ENCODE peak calls at places on chromosome 13, in eight cellular contexts. One of them, this sample, is unnamed.

GRCh38 chr13:44303681-44304432 is 69.8 kb upstream of the SERP2 start:
- DNase-seq in CD8-positive, alpha-beta T cell: no peak
- DNase-seq in Panc1: no peak
- DNase-seq in cardiac muscle cell: no peak
- DNase-seq in uterus: peak; percentile 89
- DNase-seq in caudate nucleus: no peak
- DNase-seq in tibial artery: peak; percentile 87
- DNase-seq in right atrium auricular region: peak; percentile 79
- DNase-seq in this sample: no peak

GRCh38 chr13:44292545-44292944 is 81.1 kb upstream of the SERP2 start:
- DNase-seq in uterus: no peak
- DNase-seq in right atrium auricular region: no peak
- DNase-seq in caudate nucleus: no peak
- DNase-seq in tibial artery: no peak
- DNase-seq in Panc1: no peak
- DNase-seq in cardiac muscle cell: no peak
- DNase-seq in CD8-positive, alpha-beta T cell: no peak
- DNase-seq in this sample: no peak

GRCh38 chr13:94481966-94482365 is 2.5 kb upstream of the DCT start:
- DNase-seq in Panc1: no peak
- DNase-seq in CD8-positive, alpha-beta T cell: no peak
- DNase-seq in cardiac muscle cell: no peak
- DNase-seq in caudate nucleus: no peak
- DNase-seq in tibial artery: no peak
- DNase-seq in uterus: no peak
- DNase-seq in right atrium auricular region: peak; percentile 64
- DNase-seq in this sample: no peak

GRCh38 chr13:75178436-75178835 is 303.5 kb downstream of the TBC1D4 start:
- DNase-seq in uterus: no peak
- DNase-seq in caudate nucleus: no peak
- DNase-seq in CD8-positive, alpha-beta T cell: no peak
- DNase-seq in cardiac muscle cell: no peak
- DNase-seq in Panc1: no peak
- DNase-seq in right atrium auricular region: no peak
- DNase-seq in tibial artery: no peak
- DNase-seq in this sample: no peak

GRCh38 chr13:24293761-24294160 is 15.6 kb upstream of the C1QTNF9 start:
- DNase-seq in tibial artery: no peak
- DNase-seq in right atrium auricular region: no peak
- DNase-seq in CD8-positive, alpha-beta T cell: no peak
- DNase-seq in Panc1: no peak
- DNase-seq in cardiac muscle cell: no peak
- DNase-seq in caudate nucleus: no peak
- DNase-seq in uterus: no peak
- DNase-seq in this sample: no peak

GRCh38 chr13:29926077-29926476 is 75.7 kb upstream of the UBL3 start:
- DNase-seq in tibial artery: no peak
- DNase-seq in Panc1: no peak
- DNase-seq in right atrium auricular region: no peak
- DNase-seq in CD8-positive, alpha-beta T cell: no peak
- DNase-seq in cardiac muscle cell: no peak
- DNase-seq in uterus: no peak
- DNase-seq in caudate nucleus: no peak
- DNase-seq in this sample: no peak

GRCh38 chr13:55418095-55418494 is 1722.6 kb upstream of the PRR20A start:
- DNase-seq in uterus: no peak
- DNase-seq in caudate nucleus: no peak
- DNase-seq in right atrium auricular region: no peak
- DNase-seq in Panc1: no peak
- DNase-seq in tibial artery: no peak
- DNase-seq in CD8-positive, alpha-beta T cell: no peak
- DNase-seq in cardiac muscle cell: no peak
- DNase-seq in this sample: no peak

GRCh38 chr13:43953370-43953769 is 73.7 kb downstream of the LACC1 start:
- DNase-seq in cardiac muscle cell: no peak
- DNase-seq in right atrium auricular region: no peak
- DNase-seq in caudate nucleus: no peak
- DNase-seq in tibial artery: no peak
- DNase-seq in CD8-positive, alpha-beta T cell: no peak
- DNase-seq in uterus: no peak
- DNase-seq in Panc1: no peak
- DNase-seq in this sample: no peak

DNA sequence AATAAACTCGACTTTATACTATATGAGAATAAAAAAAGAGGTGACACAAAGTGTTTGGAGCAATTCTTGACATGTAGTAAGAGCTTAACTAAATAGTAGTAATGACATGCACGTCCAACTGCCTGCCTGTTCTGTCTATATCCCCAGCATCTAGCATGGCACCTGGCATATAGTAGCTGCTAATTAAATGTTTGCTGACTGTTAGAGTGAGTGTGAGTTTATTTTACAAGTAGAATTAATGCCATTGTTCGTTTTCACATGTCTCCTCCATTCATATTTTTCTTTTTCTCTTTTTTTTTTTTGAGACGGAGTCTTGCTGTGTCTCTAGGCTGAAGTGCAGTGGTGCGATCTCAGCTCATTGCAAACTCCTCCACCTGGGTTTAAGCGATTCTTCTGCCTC is 38.4 kb upstream of the RNF113B start:
- DNase-seq in right atrium auricular region: no peak
- DNase-seq in caudate nucleus: no peak
- DNase-seq in uterus: no peak
- DNase-seq in CD8-positive, alpha-beta T cell: no peak
- DNase-seq in tibial artery: no peak
- DNase-seq in Panc1: no peak
- DNase-seq in cardiac muscle cell: no peak
- DNase-seq in this sample: no peak
- H3K27ac ChIP-seq in right atrium auricular region: no peak overlapping the region
- H3K27ac ChIP-seq in caudate nucleus: no peak overlapping the region
- H3K27ac ChIP-seq in uterus: no peak overlapping the region
- H3K27ac ChIP-seq in CD8-positive, alpha-beta T cell: no peak overlapping the region
- H3K27ac ChIP-seq in tibial artery: no peak overlapping the region
- H3K27ac ChIP-seq in Panc1: no peak overlapping the region
- H3K27ac ChIP-seq in cardiac muscle cell: no peak overlapping the region
- H3K27ac ChIP-seq in this sample: no peak overlapping the region

DNA sequence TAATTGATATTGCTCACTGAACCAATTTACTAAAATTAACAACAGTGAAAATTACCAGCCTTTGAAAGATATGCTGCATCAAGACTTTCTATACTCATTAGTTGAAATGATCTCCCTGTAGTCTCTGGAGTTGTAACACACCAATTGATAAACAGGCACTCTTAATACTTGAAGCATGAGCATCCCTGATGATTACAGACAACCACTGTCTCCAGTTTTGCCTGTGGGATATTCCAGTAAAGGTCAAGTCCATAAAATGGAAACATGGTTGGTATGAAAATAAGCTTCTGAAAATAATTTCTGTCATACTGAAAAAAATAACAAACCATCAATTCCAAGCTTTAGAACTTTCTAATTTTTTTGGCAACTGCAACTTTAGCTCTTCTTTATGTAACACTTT is 405.8 kb downstream of the SPRY2 start:
- DNase-seq in Panc1: no peak
- DNase-seq in uterus: no peak
- DNase-seq in caudate nucleus: no peak
- DNase-seq in cardiac muscle cell: no peak
- DNase-seq in CD8-positive, alpha-beta T cell: no peak
- DNase-seq in tibial artery: no peak
- DNase-seq in right atrium auricular region: no peak
- DNase-seq in this sample: no peak
- H3K27ac ChIP-seq in Panc1: peak overlapping the region; percentile 93
- H3K27ac ChIP-seq in uterus: no peak overlapping the region
- H3K27ac ChIP-seq in caudate nucleus: no peak overlapping the region
- H3K27ac ChIP-seq in cardiac muscle cell: no peak overlapping the region
- H3K27ac ChIP-seq in CD8-positive, alpha-beta T cell: no peak overlapping the region
- H3K27ac ChIP-seq in tibial artery: peak overlapping the region; percentile 66
- H3K27ac ChIP-seq in right atrium auricular region: no peak overlapping the region
- H3K27ac ChIP-seq in this sample: no peak overlapping the region

GRCh38 chr13:21297914-21298831 is 121.7 kb downstream of the MRPL57 start:
- DNase-seq in Panc1: peak; percentile 46
- DNase-seq in cardiac muscle cell: peak; percentile 93
- DNase-seq in CD8-positive, alpha-beta T cell: peak; percentile 84
- DNase-seq in caudate nucleus: peak; percentile 89
- DNase-seq in right atrium auricular region: peak; percentile 82
- DNase-seq in uterus: peak; percentile 84
- DNase-seq in tibial artery: peak; percentile 85
- DNase-seq in this sample: peak; percentile 81

DNA sequence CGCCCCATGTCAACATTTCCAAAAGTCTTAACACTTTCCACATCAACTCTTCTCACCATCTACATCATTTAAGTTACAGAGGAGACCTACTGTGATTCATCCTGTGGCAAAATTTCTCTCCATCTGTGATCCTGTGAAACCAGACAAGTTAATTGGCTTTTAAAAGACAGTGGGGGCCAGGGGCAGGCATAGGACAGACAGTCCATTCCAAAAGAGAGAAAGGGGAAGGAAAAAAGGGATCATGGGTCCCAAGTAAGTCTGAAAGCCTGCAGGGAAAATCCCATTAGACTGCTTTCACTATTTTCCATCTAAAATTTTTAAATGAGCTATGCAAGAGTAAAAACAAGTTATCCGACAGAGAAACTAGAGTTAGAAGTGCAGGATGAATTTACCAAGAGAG is 121.0 kb downstream of the MRPL57 start:
- DNase-seq in tibial artery: no peak
- DNase-seq in Panc1: no peak
- DNase-seq in CD8-positive, alpha-beta T cell: no peak
- DNase-seq in uterus: no peak
- DNase-seq in right atrium auricular region: no peak
- DNase-seq in caudate nucleus: no peak
- DNase-seq in cardiac muscle cell: no peak
- DNase-seq in this sample: no peak
- H3K27ac ChIP-seq in tibial artery: peak overlapping the region; percentile 79
- H3K27ac ChIP-seq in Panc1: peak overlapping the region; percentile 71
- H3K27ac ChIP-seq in CD8-positive, alpha-beta T cell: no peak overlapping the region
- H3K27ac ChIP-seq in uterus: peak overlapping the region; percentile 67
- H3K27ac ChIP-seq in right atrium auricular region: peak overlapping the region; percentile 74
- H3K27ac ChIP-seq in caudate nucleus: peak overlapping the region; percentile 83
- H3K27ac ChIP-seq in cardiac muscle cell: peak overlapping the region; percentile 52
- H3K27ac ChIP-seq in this sample: no peak overlapping the region

GRCh38 chr13:33015275-33015674 is 948 bp upstream of the KL start:
- DNase-seq in caudate nucleus: no peak
- DNase-seq in Panc1: no peak
- DNase-seq in uterus: no peak
- DNase-seq in CD8-positive, alpha-beta T cell: no peak
- DNase-seq in cardiac muscle cell: no peak
- DNase-seq in tibial artery: no peak
- DNase-seq in right atrium auricular region: no peak
- DNase-seq in this sample: no peak
- H3K27ac ChIP-seq in caudate nucleus: no peak overlapping the region
- H3K27ac ChIP-seq in Panc1: no peak overlapping the region
- H3K27ac ChIP-seq in uterus: peak overlapping the region; percentile 32
- H3K27ac ChIP-seq in CD8-positive, alpha-beta T cell: no peak overlapping the region
- H3K27ac ChIP-seq in cardiac muscle cell: no peak overlapping the region
- H3K27ac ChIP-seq in tibial artery: no peak overlapping the region
- H3K27ac ChIP-seq in right atrium auricular region: peak overlapping the region; percentile 66
- H3K27ac ChIP-seq in this sample: no peak overlapping the region

This sample was measured in iPS DF 6.9.